ENCODE peak calls at places on chromosomes 4 and X, in nine cellular contexts. H is D341Med, M is progenitor cell of endocrine pancreas, E is NCI-H1694, Z is T-helper 1 cell, F is left cardiac atrium, T is SHP77, W is mesothelial cell of epicardium, U is T-helper 9 cell. K is an unnamed sample.

GRCh38 chr4:144820115-144820514 is 174.2 kb downstream of the HHIP start:
- DNase-seq in H (no peak), M (no peak), E (no peak), Z (no peak), F (no peak), T (no peak), W (no peak), U (no peak), K (no peak)

GRCh38 chr4:78776729-78777555 is 792 bp downstream of the BMP2K start:
- DNase-seq in H (peak), M (peak), E (no peak), Z (peak), F (peak), T (peak), W (no peak), U (peak), K (peak)

GRCh38 chr4:89024051-89024675 is 32.8 kb downstream of the FAM13A start:
- DNase-seq in H (peak), M (peak), E (peak), Z (peak), F (peak), T (peak), W (no peak), U (peak), K (peak)

GRCh38 chrX:21740329-21741274 is 17.3 kb downstream of the SMPX start:
- DNase-seq in H (no peak), M (no peak), E (no peak), Z (no peak), F (peak), T (no peak), W (no peak), U (no peak), K (peak)

GRCh38 chr4:145501051-145501660 is 19.5 kb downstream of the SMAD1 start:
- DNase-seq in H (no peak), M (no peak), E (no peak), Z (no peak), F (no peak), T (no peak), W (no peak), U (no peak), K (no peak)

GRCh38 chr4:184165291-184165690 is 52.4 kb downstream of the ENPP6 start:
- DNase-seq in H (no peak), M (no peak), E (no peak), Z (no peak), F (no peak), T (no peak), W (no peak), U (no peak), K (no peak)

GRCh38 chrX:40068048-40068447 is 29.7 kb downstream of the BCOR start:
- DNase-seq in H (no peak), M (no peak), E (no peak), Z (no peak), F (no peak), T (no peak), W (no peak), U (no peak), K (no peak)

GRCh38 chr4:164748375-164748774 is 5.6 kb upstream of the SMIM31 start:
- DNase-seq in H (no peak), M (no peak), E (no peak), Z (no peak), F (no peak), T (no peak), W (no peak), U (no peak), K (peak)

GRCh38 chr4:142559986-142560385 is 286.1 kb downstream of the INPP4B start:
- DNase-seq in H (no peak), M (no peak), E (no peak), Z (no peak), F (no peak), T (no peak), W (no peak), U (no peak), K (no peak)

GRCh38 chr4:53116959-53117358 is 248.9 kb downstream of the SCFD2 start:
- DNase-seq in H (no peak), M (no peak), E (no peak), Z (no peak), F (no peak), T (no peak), W (no peak), U (no peak), K (no peak)

GRCh38 chrX:21493226-21493850 is 119.1 kb downstream of the CNKSR2 start:
- DNase-seq in H (no peak), M (no peak), E (no peak), Z (no peak), F (no peak), T (no peak), W (no peak), U (no peak), K (peak)

GRCh38 chrX:69243276-69243675 is 78.0 kb upstream of the PJA1 start:
- DNase-seq in H (no peak), M (no peak), E (no peak), Z (no peak), F (no peak), T (no peak), W (no peak), U (no peak), K (peak)

GRCh38 chrX:46929439-46930018 is 17.3 kb downstream of the JADE3 start:
- DNase-seq in H (no peak), M (no peak), E (no peak), Z (no peak), F (no peak), T (no peak), W (no peak), U (no peak), K (no peak)

GRCh38 chr4:147733614-147734344 is 1.9 kb downstream of the ARHGAP10 start:
- DNase-seq in H (no peak), M (no peak), E (no peak), Z (no peak), F (no peak), T (no peak), W (no peak), U (no peak), K (no peak)

GRCh38 chr4:2828758-2829181 is 14.9 kb upstream of the ADD1 start:
- DNase-seq in H (no peak), M (no peak), E (no peak), Z (no peak), F (peak), T (no peak), W (no peak), U (no peak), K (no peak)

GRCh38 chr4:106369456-106370060 is 980 bp upstream of the GIMD1 start:
- DNase-seq in H (peak), M (no peak), E (peak), Z (no peak), F (no peak), T (no peak), W (no peak), U (no peak), K (peak)

GRCh38 chr4:152678841-152679240 is 956 bp downstream of the TMEM154 start:
- DNase-seq in H (no peak), M (no peak), E (no peak), Z (no peak), F (no peak), T (no peak), W (no peak), U (no peak), K (no peak)

GRCh38 chr4:128283071-128283470 is 4.5 kb downstream of the PGRMC2 start:
- DNase-seq in H (no peak), M (no peak), E (no peak), Z (no peak), F (no peak), T (no peak), W (no peak), U (no peak), K (no peak)

GRCh38 chr4:39698424-39699009 is 581 bp downstream of the UBE2K start:
- DNase-seq in H (peak), M (peak), E (no peak), Z (peak), F (peak), T (no peak), W (peak), U (no peak), K (peak)

GRCh38 chrX:55119271-55119670 is 30.5 kb downstream of the PAGE2 start:
- DNase-seq in H (no peak), M (no peak), E (no peak), Z (no peak), F (no peak), T (no peak), W (no peak), U (no peak), K (no peak)

GRCh38 chrX:54920610-54921426 is at the start of gene TRO:
- DNase-seq in H (peak), M (no peak), E (peak), Z (no peak), F (no peak), T (peak), W (no peak), U (no peak), K (peak)

K was measured in cerebellum.